ENCODE peak calls at places on chromosome 5, in four cellular contexts. K is GM12891, P is GM12878, O is H1. M is an unnamed sample.

GRCh38 chr5:116650544-116650943 is 75.9 kb upstream of the SEMA6A start:
- DNase-seq in O (no peak), K (no peak), P (no peak), M (no peak)

GRCh38 chr5:160312139-160312959 is at the start of gene CCNJL:
- DNase-seq in O (no peak), K (peak; percentile 62), P (no peak), M (peak; percentile 38)

GRCh38 chr5:124655943-124656459 is 90.4 kb downstream of the ZNF608 start:
- DNase-seq in P (no peak), K (no peak), O (no peak), M (no peak)

GRCh38 chr5:115348175-115348574 is 51.7 kb upstream of the CCDC112 start:
- DNase-seq in K (no peak), P (no peak), O (no peak), M (no peak)

GRCh38 chr5:29702875-29703274 is 1490.6 kb upstream of the CDH6 start:
- DNase-seq in P (no peak), O (no peak), K (no peak), M (no peak)

GRCh38 chr5:157915638-157916037 is 56.7 kb upstream of the CLINT1 start:
- DNase-seq in P (no peak), O (no peak), K (no peak), M (no peak)

GRCh38 chr5:17398439-17398838 is 99.6 kb upstream of the TAF11L2 start:
- DNase-seq in P (no peak), O (no peak), K (no peak), M (no peak)

GRCh38 chr5:140734354-140734753 is 34.1 kb downstream of the ZMAT2 start:
- DNase-seq in K (no peak), P (no peak), O (no peak), M (no peak)

GRCh38 chr5:133562554-133562953 is 49.8 kb downstream of the FSTL4 start:
- DNase-seq in P (no peak), O (no peak), K (no peak), M (no peak)

GRCh38 chr5:58469895-58470294 is 10.0 kb upstream of the PLK2 start:
- DNase-seq in P (no peak), O (no peak), K (no peak), M (no peak)

DNA sequence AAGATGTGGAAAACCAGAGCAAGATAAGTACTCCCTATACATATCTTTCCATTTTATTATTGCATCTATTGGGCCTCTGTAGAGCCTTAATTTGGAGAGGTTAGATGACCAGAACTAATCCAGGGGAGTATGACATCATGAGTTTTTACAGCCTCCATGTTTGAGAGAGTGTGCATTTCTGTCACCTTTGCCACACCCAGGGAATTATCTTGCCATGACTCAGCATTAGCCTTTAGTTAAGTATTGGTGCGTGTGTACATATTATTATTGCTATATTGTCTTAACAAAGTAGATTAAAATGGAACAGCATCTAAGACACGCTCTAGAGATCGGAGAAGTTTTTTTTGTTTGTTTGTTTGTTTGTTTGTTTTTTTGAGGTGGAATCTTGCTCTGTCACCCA is 27.6 kb downstream of the DIMT1 start:
- DNase-seq in K (no peak), P (no peak), O (no peak), M (no peak)
- TF ChIP-seq TAF1 in K (no peak), P (no peak), O (no peak), M (no peak)

GRCh38 chr5:143594913-143595818 is 191.7 kb upstream of the NR3C1 start:
- DNase-seq in P (no peak), K (no peak), O (no peak), M (no peak)
- TF ChIP-seq POLR2A in P (no peak), K (no peak), O (no peak), M (no peak)

DNA sequence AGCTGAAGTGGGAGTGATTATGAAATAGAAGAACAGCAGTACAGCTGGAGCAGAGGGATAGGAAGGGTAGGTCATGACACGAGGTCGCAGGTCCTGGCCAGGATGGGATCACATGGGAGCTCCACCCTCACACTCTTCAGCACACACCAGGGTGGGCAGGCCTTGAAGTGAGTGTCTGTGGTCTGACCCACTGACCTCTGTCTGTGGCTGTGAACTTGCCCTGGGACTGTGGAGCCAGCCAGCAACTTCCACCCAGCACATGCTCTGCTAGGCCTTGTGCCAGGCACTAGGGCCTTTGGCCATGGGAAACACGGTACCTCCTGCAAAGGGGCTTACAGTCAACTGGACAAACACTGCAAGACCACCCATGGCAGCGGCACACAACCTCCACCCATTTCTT is 113.8 kb downstream of the DPYSL3 start:
- DNase-seq in P (no peak), K (no peak), O (no peak), M (no peak)
- TF ChIP-seq POLR2AphosphoS5 in P (no peak), K (no peak), O (peak; percentile 65), M (no peak)

GRCh38 chr5:154221371-154221896 is 30.9 kb downstream of the GALNT10 start:
- DNase-seq in P (no peak), O (no peak), K (no peak), M (no peak)
- TF ChIP-seq TAF1 in P (no peak), O (no peak), K (no peak), M (no peak)

GRCh38 chr5:118987988-118988945 is at the start of gene DTWD2:
- DNase-seq in K (peak; percentile 88), P (peak; percentile 81), O (peak; percentile 92), M (peak; percentile 83)
- TF ChIP-seq POLR2A in K (peak; percentile 24), P (peak; percentile 83), O (peak; percentile 89), M (peak; percentile 23)

M was measured in GM12892.